ENCODE peak calls at places on chromosomes 1 and 21, in six cellular contexts. G is IMR-90, R is thoracic aorta, X is activated B cell treated with CpG ODN at 0.5 μM for 24 hours, S is left ventricle myocardium inferior, Z is pancreas. P is an unnamed sample.

GRCh38 chr1:34013136-34013535 is 149.3 kb downstream of the HMGB4 start:
- DNase-seq in Z (no peak), G (no peak), S (no peak), X (no peak), R (no peak), P (no peak)

GRCh38 chr1:30929944-30930525 is 21.5 kb upstream of the SDC3 start:
- DNase-seq in S (no peak), G (no peak), X (no peak), R (no peak), Z (no peak), P (no peak)

GRCh38 chr1:21397813-21398188 is 42.1 kb upstream of the NBPF3 start:
- DNase-seq in S (no peak), G (no peak), R (no peak), Z (no peak), X (no peak), P (no peak)

GRCh38 chr1:86914998-86915736 is 732 bp downstream of the HS2ST1 start:
- DNase-seq in S (peak; percentile 33), X (peak; percentile 48), Z (peak; percentile 42), G (peak; percentile 53), R (no peak), P (peak; percentile 29)

GRCh38 chr1:13772271-13772670 is 72.3 kb downstream of the PRDM2 start:
- DNase-seq in R (no peak), Z (no peak), G (no peak), S (no peak), X (no peak), P (no peak)

GRCh38 chr1:56758135-56758534 is 61.1 kb downstream of the FYB2 start:
- DNase-seq in X (no peak), S (peak; percentile 19), G (no peak), R (no peak), Z (no peak), P (no peak)

GRCh38 chr1:84506729-84507453 is 510 bp upstream of the GNG5 start:
- DNase-seq in R (no peak), X (no peak), G (no peak), S (no peak), Z (no peak), P (no peak)

GRCh38 chr1:170288155-170288554 is 142.4 kb downstream of the NTMT2 start:
- DNase-seq in G (no peak), X (no peak), S (no peak), Z (no peak), R (no peak), P (no peak)

GRCh38 chr1:106924360-106924759 is 132.1 kb upstream of the PRMT6 start:
- DNase-seq in R (no peak), Z (no peak), X (no peak), S (no peak), G (peak; percentile 33), P (no peak)

GRCh38 chr1:109547412-109548320 is 749 bp upstream of the GNAI3 start:
- DNase-seq in S (no peak), Z (no peak), R (no peak), X (no peak), G (peak; percentile 26), P (no peak)

GRCh38 chr1:151311589-151312331 is 15.5 kb downstream of the PI4KB start:
- DNase-seq in R (peak; percentile 91), Z (no peak), G (peak; percentile 100), S (peak; percentile 50), X (no peak), P (no peak)

GRCh38 chr1:67489643-67490042 is 59.4 kb upstream of the SERBP1 start:
- DNase-seq in S (no peak), R (no peak), X (no peak), Z (no peak), G (peak; percentile 15), P (no peak)

GRCh38 chr1:226401407-226402303 is 6.2 kb downstream of the PARP1 start:
- DNase-seq in R (no peak), Z (no peak), S (no peak), G (no peak), X (no peak), P (no peak)

GRCh38 chr1:23263380-23263887 is 46.1 kb upstream of the HTR1D start:
- DNase-seq in S (no peak), R (no peak), X (no peak), G (no peak), Z (no peak), P (no peak)

GRCh38 chr1:229508823-229509337 is 739 bp upstream of the NUP133 start:
- DNase-seq in R (no peak), S (no peak), Z (no peak), G (no peak), X (no peak), P (peak; percentile 5)

GRCh38 chr1:54268714-54269297 is 68.8 kb downstream of the MRPL37 start:
- DNase-seq in S (no peak), X (no peak), G (no peak), Z (no peak), R (no peak), P (no peak)

GRCh38 chr1:156420209-156421061 is 51.4 kb downstream of the RHBG start:
- DNase-seq in S (no peak), R (no peak), G (no peak), X (peak; percentile 44), Z (no peak), P (peak; percentile 38)

GRCh38 chr1:65904681-65905083 is 112.0 kb downstream of the PDE4B start:
- DNase-seq in X (no peak), Z (no peak), R (no peak), G (peak; percentile 46), S (no peak), P (no peak)

GRCh38 chr1:21292991-21293536 is 2.8 kb upstream of the ECE1 start:
- DNase-seq in G (no peak), R (no peak), X (peak; percentile 66), Z (no peak), S (no peak), P (no peak)

GRCh38 chr1:23100074-23100748 is 68.4 kb downstream of the LUZP1 start:
- DNase-seq in X (no peak), G (peak; percentile 96), S (no peak), Z (no peak), R (no peak), P (peak; percentile 14)

GRCh38 chr21:33403128-33403785 is at the start of gene IFNGR2:
- DNase-seq in Z (peak; percentile 35), R (no peak), S (peak; percentile 50), G (no peak), X (peak; percentile 64), P (peak; percentile 15)

GRCh38 chr1:161738627-161739287 is 10.8 kb upstream of the DUSP12 start:
- DNase-seq in R (no peak), G (peak; percentile 88), S (peak; percentile 26), Z (no peak), X (peak; percentile 55), P (peak; percentile 11)

GRCh38 chr1:161736332-161736969 is 13.1 kb upstream of the DUSP12 start:
- DNase-seq in R (no peak), Z (no peak), S (no peak), X (no peak), G (peak; percentile 69), P (no peak)

GRCh38 chr1:161733526-161733925 is 12.2 kb downstream of the FCRLB start:
- DNase-seq in S (no peak), R (no peak), Z (no peak), G (peak; percentile 93), X (no peak), P (no peak)

GRCh38 chr1:161737625-161738024 is 12.0 kb upstream of the DUSP12 start:
- DNase-seq in Z (no peak), S (no peak), G (no peak), X (no peak), R (no peak), P (no peak)

GRCh38 chr1:161735837-161736236 is 13.7 kb upstream of the DUSP12 start:
- DNase-seq in G (no peak), Z (no peak), R (no peak), S (no peak), X (no peak), P (no peak)
- TF ChIP-seq CTCF in G (no peak), Z (no peak), R (no peak), S (no peak), X (no peak), P (no peak)

DNA sequence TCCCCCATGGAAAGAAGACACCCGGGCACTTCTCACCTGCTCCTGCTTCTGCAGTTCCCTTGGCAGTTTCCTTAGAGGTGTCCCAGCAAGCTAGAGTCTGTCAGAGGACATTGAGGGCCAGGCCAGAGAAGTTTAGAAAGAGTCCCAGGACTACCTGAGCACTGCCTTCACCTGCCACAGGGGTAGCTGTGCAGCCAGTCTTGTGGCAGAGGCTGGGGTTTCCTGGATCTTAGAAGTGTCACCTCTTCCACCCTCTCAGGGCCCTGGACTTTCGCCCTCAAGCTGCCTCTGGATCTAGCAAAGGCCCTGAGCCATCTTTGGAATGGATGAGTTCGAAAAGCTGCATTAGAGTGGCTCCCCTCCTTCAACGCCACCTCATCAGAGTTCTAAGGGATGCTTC is 34.9 kb upstream of the BTG2 start:
- DNase-seq in S (no peak), R (no peak), Z (no peak), G (no peak), X (no peak), P (no peak)
- TF ChIP-seq CTCF in S (no peak), R (no peak), Z (no peak), G (no peak), X (no peak), P (no peak)

DNA sequence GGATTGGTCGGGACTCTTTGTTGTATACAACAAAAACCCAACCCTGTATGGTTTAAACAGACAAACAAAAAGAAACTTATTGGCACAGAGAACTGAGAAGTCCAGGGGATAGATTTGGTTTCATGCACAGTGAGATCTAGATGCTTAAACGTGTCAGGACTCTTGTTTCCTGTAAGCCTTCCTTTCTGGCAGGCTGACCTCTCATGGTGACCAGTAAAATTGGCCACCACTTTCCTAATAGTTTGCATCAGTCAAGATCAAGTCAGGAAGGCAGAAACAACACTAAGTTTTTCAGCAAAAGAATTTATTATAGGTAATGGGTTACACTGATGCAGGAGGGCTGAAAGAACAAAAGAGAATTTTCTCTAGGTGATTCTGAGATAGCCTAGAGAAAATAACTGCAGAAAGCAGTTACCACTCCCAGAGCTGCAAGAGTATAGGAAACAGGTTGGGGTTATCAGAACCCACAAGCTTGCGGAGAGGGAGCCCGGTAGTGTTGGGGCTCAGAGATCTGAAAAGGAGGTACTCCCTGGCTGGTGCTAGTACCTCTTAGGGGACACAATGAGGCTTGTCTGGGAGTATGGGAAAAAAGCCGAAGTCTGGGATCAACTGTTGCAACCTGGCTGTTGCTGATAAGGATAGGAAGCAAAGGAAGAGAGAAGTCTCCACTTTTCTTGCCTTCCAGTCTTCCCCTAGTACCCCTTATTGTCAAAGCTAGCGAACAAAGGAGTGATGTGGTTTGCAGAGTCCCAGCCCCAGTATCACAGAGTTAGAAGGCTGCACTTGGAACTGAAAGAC is 21.4 kb downstream of the CITED4 start:
- DNase-seq in R (no peak), S (no peak), G (no peak), Z (no peak), X (no peak), P (no peak)
- TF ChIP-seq CTCF in R (no peak), S (no peak), G (no peak), Z (no peak), X (no peak), P (no peak)

GRCh38 chr1:112464501-112464900 is 44.3 kb upstream of the WNT2B start:
- DNase-seq in X (no peak), G (no peak), R (no peak), S (no peak), Z (no peak), P (no peak)

GRCh38 chr1:112462953-112463279 is 45.8 kb upstream of the WNT2B start:
- DNase-seq in R (no peak), Z (no peak), X (no peak), S (no peak), G (no peak), P (no peak)

GRCh38 chr1:112457965-112458364 is 50.8 kb upstream of the WNT2B start:
- DNase-seq in Z (no peak), S (no peak), R (no peak), X (no peak), G (peak; percentile 64), P (no peak)

GRCh38 chr1:112460672-112461071 is 48.1 kb upstream of the WNT2B start:
- DNase-seq in G (peak; percentile 47), S (no peak), R (no peak), Z (no peak), X (no peak), P (no peak)

GRCh38 chr1:112461200-112461871 is 47.4 kb upstream of the WNT2B start:
- DNase-seq in Z (no peak), X (no peak), G (no peak), S (no peak), R (no peak), P (no peak)
- TF ChIP-seq CTCF in Z (no peak), X (no peak), G (no peak), S (no peak), R (no peak), P (no peak)

P was measured in CD4-positive, alpha-beta T cell.